ENCODE peak calls at places on chromosomes 3 and 15, in five cellular contexts. B, R, K, X and Y are unnamed samples.

GRCh38 chr3:175005881-175006280 is 146.7 kb downstream of the NAALADL2 start:
- DNase-seq in B (no peak), R (no peak), K (no peak), X (no peak), Y (no peak)

GRCh38 chr3:65619391-65620298 is 419.1 kb downstream of the MAGI1 start:
- DNase-seq in B (no peak), R (no peak), K (no peak), X (no peak), Y (no peak)

GRCh38 chr3:128011140-128011539 is 41.1 kb upstream of the SEC61A1 start:
- DNase-seq in B (peak), R (peak), K (peak), X (no peak), Y (no peak)

GRCh38 chr15:99423186-99424130 is 142.3 kb upstream of the MEF2A start:
- DNase-seq in B (no peak), R (no peak), K (no peak), X (no peak), Y (no peak)

GRCh38 chr3:139672247-139672646 is 5.5 kb downstream of the NMNAT3 start:
- DNase-seq in B (no peak), R (no peak), K (no peak), X (no peak), Y (no peak)

GRCh38 chr3:71486831-71487230 is 96.7 kb downstream of the FOXP1 start:
- DNase-seq in B (no peak), R (no peak), K (no peak), X (no peak), Y (no peak)

GRCh38 chr3:88133711-88134263 is 16.0 kb upstream of the C3orf38 start:
- DNase-seq in B (no peak), R (no peak), K (no peak), X (no peak), Y (no peak)

GRCh38 chr3:14877404-14877803 is 58.6 kb downstream of the FGD5 start:
- DNase-seq in B (no peak), R (no peak), K (no peak), X (no peak), Y (no peak)

GRCh38 chr15:83164409-83165404 is 42.9 kb downstream of the HDGFL3 start:
- DNase-seq in B (no peak), R (no peak), K (no peak), X (no peak), Y (no peak)

GRCh38 chr15:95972136-95972553 is 358.4 kb upstream of the NR2F2 start:
- DNase-seq in B (no peak), R (no peak), K (no peak), X (no peak), Y (no peak)

GRCh38 chr15:51288143-51289065 is 50.0 kb downstream of the CYP19A1 start:
- DNase-seq in B (no peak), R (no peak), K (no peak), X (no peak), Y (no peak)

GRCh38 chr3:30357897-30358296 is 248.5 kb upstream of the TGFBR2 start:
- DNase-seq in B (no peak), R (no peak), K (no peak), X (no peak), Y (no peak)

GRCh38 chr15:70141376-70142071 is 43.8 kb upstream of the TLE3 start:
- DNase-seq in B (no peak), R (no peak), K (no peak), X (no peak), Y (no peak)

GRCh38 chr3:133488785-133489367 is 84.6 kb upstream of the CDV3 start:
- DNase-seq in B (no peak), R (no peak), K (no peak), X (no peak), Y (no peak)

GRCh38 chr15:98878862-98879261 is 128.7 kb downstream of the PGPEP1L start:
- DNase-seq in B (no peak), R (no peak), K (no peak), X (no peak), Y (no peak)

GRCh38 chr3:136559896-136560295 is 192.3 kb downstream of the STAG1 start:
- DNase-seq in B (no peak), R (no peak), K (no peak), X (no peak), Y (no peak)

GRCh38 chr3:172321035-172321434 is 127.2 kb downstream of the GHSR start:
- DNase-seq in B (no peak), R (no peak), K (no peak), X (no peak), Y (no peak)

GRCh38 chr15:83971967-83972366 is 263.6 kb upstream of the GOLGA6L4 start:
- DNase-seq in B (no peak), R (no peak), K (no peak), X (no peak), Y (no peak)

GRCh38 chr3:140117111-140117526 is 182.1 kb downstream of the CLSTN2 start:
- DNase-seq in B (no peak), R (no peak), K (no peak), X (no peak), Y (no peak)

GRCh38 chr3:125374501-125374995 is 577 bp downstream of the ZNF148 start:
- DNase-seq in B (peak), R (peak), K (peak), X (no peak), Y (peak)

GRCh38 chr3:42247576-42248027 is 18.4 kb downstream of the CCK start:
- DNase-seq in B (no peak), R (peak), K (peak), X (peak), Y (peak)

GRCh38 chr3:56702487-56703315 is 19.6 kb upstream of the TASOR start:
- DNase-seq in B (no peak), R (peak), K (peak), X (peak), Y (peak)

GRCh38 chr3:8581373-8581772 is 63.2 kb downstream of the SSUH2 start:
- DNase-seq in B (no peak), R (no peak), K (no peak), X (no peak), Y (no peak)

GRCh38 chr3:132595036-132595435 is 2.0 kb upstream of the ACKR4 start:
- DNase-seq in B (no peak), R (no peak), K (no peak), X (no peak), Y (no peak)